ENCODE peak calls at places on chromosome 17, in five cellular contexts. One of them, this sample, is unnamed.

GRCh38 chr17:37676115-37676925 is 33.1 kb upstream of the DDX52 start:
- DNase-seq in upper lobe of right lung: no peak
- DNase-seq in dorsolateral prefrontal cortex: no peak
- DNase-seq in pancreas: no peak
- DNase-seq in transverse colon: peak
- DNase-seq in this sample: no peak

GRCh38 chr17:67548693-67549092 is 169.0 kb upstream of the NOL11 start:
- DNase-seq in upper lobe of right lung: no peak
- DNase-seq in dorsolateral prefrontal cortex: no peak
- DNase-seq in pancreas: no peak
- DNase-seq in transverse colon: no peak
- DNase-seq in this sample: no peak

GRCh38 chr17:29112780-29113295 is 67.4 kb downstream of the MYO18A start:
- DNase-seq in upper lobe of right lung: no peak
- DNase-seq in dorsolateral prefrontal cortex: no peak
- DNase-seq in pancreas: no peak
- DNase-seq in transverse colon: no peak
- DNase-seq in this sample: no peak

GRCh38 chr17:8273884-8274444 is 14.5 kb upstream of the RANGRF start:
- DNase-seq in upper lobe of right lung: no peak
- DNase-seq in dorsolateral prefrontal cortex: no peak
- DNase-seq in pancreas: no peak
- DNase-seq in transverse colon: no peak
- DNase-seq in this sample: no peak

GRCh38 chr17:8718001-8718563 is 26.6 kb downstream of the CCDC42 start:
- DNase-seq in upper lobe of right lung: peak
- DNase-seq in dorsolateral prefrontal cortex: no peak
- DNase-seq in pancreas: no peak
- DNase-seq in transverse colon: no peak
- DNase-seq in this sample: no peak

GRCh38 chr17:9976283-9977009 is 71.4 kb upstream of the RCVRN start:
- DNase-seq in upper lobe of right lung: no peak
- DNase-seq in dorsolateral prefrontal cortex: no peak
- DNase-seq in pancreas: no peak
- DNase-seq in transverse colon: no peak
- DNase-seq in this sample: no peak

GRCh38 chr17:29760279-29760721 is 137.6 kb upstream of the CORO6 start:
- DNase-seq in upper lobe of right lung: no peak
- DNase-seq in dorsolateral prefrontal cortex: no peak
- DNase-seq in pancreas: no peak
- DNase-seq in transverse colon: peak
- DNase-seq in this sample: peak

GRCh38 chr17:39517224-39517623 is 55.9 kb downstream of the CDK12 start:
- DNase-seq in upper lobe of right lung: no peak
- DNase-seq in dorsolateral prefrontal cortex: no peak
- DNase-seq in pancreas: no peak
- DNase-seq in transverse colon: no peak
- DNase-seq in this sample: no peak

GRCh38 chr17:6643460-6644125 is 2.7 kb downstream of the TXNDC17 start:
- DNase-seq in upper lobe of right lung: no peak
- DNase-seq in dorsolateral prefrontal cortex: no peak
- DNase-seq in pancreas: no peak
- DNase-seq in transverse colon: no peak
- DNase-seq in this sample: no peak

GRCh38 chr17:64771980-64772844 is 110.1 kb upstream of the SMURF2 start:
- DNase-seq in upper lobe of right lung: no peak
- DNase-seq in dorsolateral prefrontal cortex: no peak
- DNase-seq in pancreas: no peak
- DNase-seq in transverse colon: no peak
- DNase-seq in this sample: no peak

GRCh38 chr17:50604470-50604869 is 30.2 kb upstream of the ABCC3 start:
- DNase-seq in upper lobe of right lung: no peak
- DNase-seq in dorsolateral prefrontal cortex: no peak
- DNase-seq in pancreas: no peak
- DNase-seq in transverse colon: peak
- DNase-seq in this sample: no peak

GRCh38 chr17:78392295-78392694 is 13.8 kb downstream of the PGS1 start:
- DNase-seq in upper lobe of right lung: no peak
- DNase-seq in dorsolateral prefrontal cortex: no peak
- DNase-seq in pancreas: no peak
- DNase-seq in transverse colon: no peak
- DNase-seq in this sample: no peak

GRCh38 chr17:78391843-78392242 is 13.4 kb downstream of the PGS1 start:
- DNase-seq in upper lobe of right lung: no peak
- DNase-seq in dorsolateral prefrontal cortex: no peak
- DNase-seq in pancreas: no peak
- DNase-seq in transverse colon: no peak
- DNase-seq in this sample: no peak

GRCh38 chr17:78391051-78391431 is 12.6 kb downstream of the PGS1 start:
- DNase-seq in upper lobe of right lung: no peak
- DNase-seq in dorsolateral prefrontal cortex: no peak
- DNase-seq in pancreas: no peak
- DNase-seq in transverse colon: no peak
- DNase-seq in this sample: no peak

GRCh38 chr17:78387982-78388941 is 9.8 kb downstream of the PGS1 start:
- DNase-seq in upper lobe of right lung: no peak
- DNase-seq in dorsolateral prefrontal cortex: no peak
- DNase-seq in pancreas: no peak
- DNase-seq in transverse colon: peak
- DNase-seq in this sample: no peak

DNA sequence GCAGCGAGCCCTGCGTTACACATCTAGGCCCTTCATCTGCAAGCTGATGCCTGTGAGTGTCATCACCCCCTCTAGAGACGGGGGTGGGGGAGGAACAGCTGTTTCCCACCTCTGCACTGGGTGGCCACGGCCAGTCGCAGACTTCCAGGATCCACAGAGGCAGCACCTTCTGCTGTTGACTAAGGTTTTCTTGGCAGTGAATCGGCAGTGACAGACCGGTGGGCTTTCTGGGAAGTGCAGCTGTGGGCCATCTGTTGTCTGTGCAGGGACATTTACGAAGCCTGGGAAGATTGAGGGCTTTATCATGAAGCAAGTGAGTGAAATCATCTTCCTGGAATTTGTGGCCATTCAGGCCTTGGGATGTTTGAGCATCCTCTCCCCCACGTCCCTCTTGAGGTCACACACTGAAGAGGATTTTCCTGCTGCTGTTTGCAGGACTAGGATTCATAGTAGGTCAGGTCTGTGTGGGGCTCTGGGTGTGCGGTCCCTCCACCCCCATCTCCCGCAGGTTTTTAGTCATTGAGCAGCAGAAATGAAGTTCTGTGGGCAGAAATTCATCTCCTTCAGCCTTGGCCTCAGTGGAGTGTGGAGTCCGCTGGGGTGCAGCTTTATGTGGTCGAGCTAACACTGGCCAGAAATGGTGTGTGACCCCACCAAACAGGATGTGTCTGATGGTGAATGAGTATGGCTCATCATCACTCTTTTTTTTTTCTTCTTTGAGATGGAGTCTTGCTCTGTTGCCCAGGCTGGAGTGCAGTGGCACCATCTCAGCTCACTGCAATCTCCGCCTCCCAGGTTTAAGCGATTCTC is 12.0 kb downstream of the PGS1 start:
- DNase-seq in upper lobe of right lung: no peak
- DNase-seq in dorsolateral prefrontal cortex: no peak
- DNase-seq in pancreas: no peak
- DNase-seq in transverse colon: no peak
- DNase-seq in this sample: peak
- TF ChIP-seq CTCF in upper lobe of right lung: no peak
- TF ChIP-seq CTCF in dorsolateral prefrontal cortex: no peak
- TF ChIP-seq CTCF in pancreas: no peak
- TF ChIP-seq CTCF in transverse colon: no peak
- TF ChIP-seq CTCF in this sample: no peak

DNA sequence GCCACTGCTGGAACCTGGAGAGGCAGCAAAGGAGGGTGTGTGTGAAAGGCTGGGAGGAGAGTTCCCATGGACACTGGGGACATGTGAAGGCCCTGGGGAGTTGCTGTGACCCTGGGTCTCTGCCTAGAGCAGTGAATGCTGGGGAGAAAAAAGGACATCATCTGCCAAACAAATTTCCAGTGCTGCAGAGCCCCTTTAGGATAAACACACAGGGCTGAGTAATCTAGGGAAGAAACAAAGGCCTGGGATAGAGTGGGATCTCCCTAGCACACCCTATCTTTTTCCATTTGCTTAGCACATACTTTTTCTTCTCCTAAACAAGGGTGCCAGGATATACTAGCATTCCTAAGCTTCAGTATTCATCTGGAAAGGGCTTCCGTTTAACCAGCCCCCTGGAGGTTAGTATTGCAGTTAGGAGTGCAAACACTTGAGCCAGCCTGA is 3.3 kb upstream of the HIGD1B start:
- DNase-seq in upper lobe of right lung: no peak
- DNase-seq in dorsolateral prefrontal cortex: no peak
- DNase-seq in pancreas: no peak
- DNase-seq in transverse colon: no peak
- DNase-seq in this sample: no peak
- TF ChIP-seq CTCF in upper lobe of right lung: no peak
- TF ChIP-seq CTCF in dorsolateral prefrontal cortex: no peak
- TF ChIP-seq CTCF in pancreas: no peak
- TF ChIP-seq CTCF in transverse colon: no peak
- TF ChIP-seq CTCF in this sample: no peak

GRCh38 chr17:80364091-80364691 is 50.8 kb upstream of the ENDOV start:
- DNase-seq in upper lobe of right lung: no peak
- DNase-seq in dorsolateral prefrontal cortex: no peak
- DNase-seq in pancreas: peak
- DNase-seq in transverse colon: no peak
- DNase-seq in this sample: peak
- TF ChIP-seq CTCF in upper lobe of right lung: peak
- TF ChIP-seq CTCF in dorsolateral prefrontal cortex: peak
- TF ChIP-seq CTCF in pancreas: no peak
- TF ChIP-seq CTCF in transverse colon: no peak
- TF ChIP-seq CTCF in this sample: peak

DNA sequence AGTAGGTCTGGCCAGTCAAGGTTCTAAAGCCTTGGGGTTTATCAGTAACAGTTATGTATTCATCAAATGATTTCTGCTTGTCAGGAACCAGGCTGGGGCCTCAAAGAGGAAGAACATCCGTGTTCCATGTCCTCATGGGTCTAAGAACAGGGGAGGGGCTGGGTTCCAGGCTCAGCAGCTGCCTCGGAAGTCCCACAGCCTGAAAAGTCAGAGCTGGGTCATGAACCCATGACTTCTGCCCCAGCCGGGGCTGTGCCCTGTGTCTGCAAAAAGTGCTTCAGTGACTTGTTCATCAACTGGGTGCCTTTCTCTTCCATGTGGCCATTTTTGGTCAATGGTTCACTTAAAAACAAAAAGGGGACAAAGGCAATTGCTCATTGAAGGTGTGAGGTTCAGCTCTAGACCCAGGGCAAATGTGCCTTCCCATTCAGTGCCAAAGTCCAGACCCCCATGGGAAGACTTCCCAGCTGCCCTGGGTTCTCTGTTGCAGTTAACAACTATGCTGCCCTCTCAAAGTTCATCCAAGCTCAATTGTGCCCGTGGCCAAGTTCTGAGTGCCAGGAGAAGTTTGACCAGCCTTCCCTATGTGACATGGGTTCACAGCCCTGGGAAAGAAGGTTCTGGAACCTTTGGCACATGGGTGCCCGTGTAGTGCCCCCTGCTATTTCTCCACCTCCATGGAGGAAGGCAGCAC is 18.5 kb downstream of the TBKBP1 start:
- DNase-seq in upper lobe of right lung: no peak
- DNase-seq in dorsolateral prefrontal cortex: no peak
- DNase-seq in pancreas: no peak
- DNase-seq in transverse colon: no peak
- DNase-seq in this sample: no peak
- TF ChIP-seq CTCF in upper lobe of right lung: no peak
- TF ChIP-seq CTCF in dorsolateral prefrontal cortex: no peak
- TF ChIP-seq CTCF in pancreas: no peak
- TF ChIP-seq CTCF in transverse colon: no peak
- TF ChIP-seq CTCF in this sample: no peak

GRCh38 chr17:71458322-71458721 is 662.5 kb upstream of the SOX9 start:
- DNase-seq in upper lobe of right lung: no peak
- DNase-seq in dorsolateral prefrontal cortex: no peak
- DNase-seq in pancreas: no peak
- DNase-seq in transverse colon: no peak
- DNase-seq in this sample: no peak

GRCh38 chr17:71464241-71464640 is 656.6 kb upstream of the SOX9 start:
- DNase-seq in upper lobe of right lung: no peak
- DNase-seq in dorsolateral prefrontal cortex: no peak
- DNase-seq in pancreas: no peak
- DNase-seq in transverse colon: no peak
- DNase-seq in this sample: no peak

GRCh38 chr17:71461504-71462197 is 659.2 kb upstream of the SOX9 start:
- DNase-seq in upper lobe of right lung: no peak
- DNase-seq in dorsolateral prefrontal cortex: no peak
- DNase-seq in pancreas: no peak
- DNase-seq in transverse colon: no peak
- DNase-seq in this sample: no peak

GRCh38 chr17:71455219-71455618 is 665.6 kb upstream of the SOX9 start:
- DNase-seq in upper lobe of right lung: no peak
- DNase-seq in dorsolateral prefrontal cortex: no peak
- DNase-seq in pancreas: no peak
- DNase-seq in transverse colon: no peak
- DNase-seq in this sample: no peak

GRCh38 chr17:71460943-71461342 is 659.9 kb upstream of the SOX9 start:
- DNase-seq in upper lobe of right lung: no peak
- DNase-seq in dorsolateral prefrontal cortex: no peak
- DNase-seq in pancreas: peak
- DNase-seq in transverse colon: peak
- DNase-seq in this sample: peak
- TF ChIP-seq CTCF in upper lobe of right lung: peak
- TF ChIP-seq CTCF in dorsolateral prefrontal cortex: peak
- TF ChIP-seq CTCF in pancreas: peak
- TF ChIP-seq CTCF in transverse colon: peak
- TF ChIP-seq CTCF in this sample: peak

This sample was measured in activated CD8-positive, alpha-beta T cell treated with anti-CD3 and anti-CD28 coated beads for 36 hours.